ENCODE peak calls at places on chromosomes 1 and 21, in four cellular contexts. U, S, B and K are unnamed samples.

GRCh38 chr1:235075121-235075954 is 53.3 kb downstream of the TOMM20 start:
- DNase-seq in U (peak; percentile 92), S (peak; percentile 97), B (no peak), K (no peak)

GRCh38 chr1:230849451-230850194 is 18.7 kb downstream of the C1orf198 start:
- DNase-seq in U (peak; percentile 95), S (peak; percentile 21), B (no peak), K (no peak)

GRCh38 chr1:67040405-67040804 is 13.5 kb downstream of the SLC35D1 start:
- DNase-seq in U (no peak), S (no peak), B (no peak), K (no peak)

GRCh38 chr21:14236180-14236579 is 20.2 kb downstream of the RBM11 start:
- DNase-seq in U (no peak), S (no peak), B (no peak), K (no peak)

GRCh38 chr21:44086636-44087425 is 20.4 kb upstream of the PWP2 start:
- DNase-seq in U (no peak), S (no peak), B (no peak), K (no peak)

GRCh38 chr1:178921499-178921898 is 50.6 kb upstream of the ANGPTL1 start:
- DNase-seq in U (no peak), S (no peak), B (no peak), K (no peak)

GRCh38 chr1:203048555-203049051 is 22.3 kb downstream of the PPFIA4 start:
- DNase-seq in U (peak; percentile 33), S (no peak), B (peak; percentile 36), K (no peak)

GRCh38 chr1:160374701-160375443 is 8.0 kb downstream of the NHLH1 start:
- DNase-seq in U (no peak), S (no peak), B (no peak), K (no peak)

GRCh38 chr1:209641216-209642181 is 10.7 kb downstream of the LAMB3 start:
- DNase-seq in U (peak; percentile 27), S (no peak), B (no peak), K (no peak)

GRCh38 chr1:246506440-246506784 is 667 bp downstream of the SMYD3 start:
- DNase-seq in U (no peak), S (no peak), B (no peak), K (no peak)

GRCh38 chr1:116330342-116330652 is 42.7 kb upstream of the ATP1A1 start:
- DNase-seq in U (no peak), S (no peak), B (no peak), K (no peak)

GRCh38 chr1:159925713-159926066 is 383 bp upstream of the TAGLN2 start:
- DNase-seq in U (no peak), S (peak; percentile 94), B (no peak), K (no peak)

GRCh38 chr1:33072707-33073106 is 8.2 kb upstream of the AZIN2 start:
- DNase-seq in U (peak; percentile 67), S (no peak), B (no peak), K (no peak)

GRCh38 chr1:175865041-175865766 is 121.8 kb upstream of the TNR start:
- DNase-seq in U (no peak), S (no peak), B (no peak), K (no peak)

GRCh38 chr1:10211805-10212405 is 1.5 kb downstream of the KIF1B start:
- DNase-seq in U (no peak), S (peak; percentile 58), B (no peak), K (peak; percentile 9)

GRCh38 chr1:33320619-33321165 is at the start of gene A3GALT2:
- DNase-seq in U (no peak), S (no peak), B (no peak), K (no peak)

GRCh38 chr1:207669469-207670111 is 24.7 kb downstream of the CR1L start:
- DNase-seq in U (no peak), S (no peak), B (no peak), K (no peak)

GRCh38 chr1:115854005-115854404 is 13.1 kb upstream of the NHLH2 start:
- DNase-seq in U (no peak), S (no peak), B (no peak), K (no peak)

GRCh38 chr1:223887724-223888428 is 42.1 kb upstream of the TP53BP2 start:
- DNase-seq in U (peak; percentile 83), S (peak; percentile 100), B (no peak), K (no peak)

GRCh38 chr1:41021526-41022308 is at the start of gene SLFNL1:
- DNase-seq in U (peak; percentile 49), S (no peak), B (no peak), K (no peak)

GRCh38 chr1:4084446-4084845 is 184.4 kb upstream of the C1orf174 start:
- DNase-seq in U (no peak), S (no peak), B (no peak), K (no peak)

GRCh38 chr1:204871405-204872037 is 859 bp downstream of the NFASC start:
- DNase-seq in U (no peak), S (no peak), B (no peak), K (no peak)

GRCh38 chr1:29094954-29095353 is 28.7 kb downstream of the TMEM200B start:
- DNase-seq in U (no peak), S (peak; percentile 29), B (no peak), K (no peak)

DNA sequence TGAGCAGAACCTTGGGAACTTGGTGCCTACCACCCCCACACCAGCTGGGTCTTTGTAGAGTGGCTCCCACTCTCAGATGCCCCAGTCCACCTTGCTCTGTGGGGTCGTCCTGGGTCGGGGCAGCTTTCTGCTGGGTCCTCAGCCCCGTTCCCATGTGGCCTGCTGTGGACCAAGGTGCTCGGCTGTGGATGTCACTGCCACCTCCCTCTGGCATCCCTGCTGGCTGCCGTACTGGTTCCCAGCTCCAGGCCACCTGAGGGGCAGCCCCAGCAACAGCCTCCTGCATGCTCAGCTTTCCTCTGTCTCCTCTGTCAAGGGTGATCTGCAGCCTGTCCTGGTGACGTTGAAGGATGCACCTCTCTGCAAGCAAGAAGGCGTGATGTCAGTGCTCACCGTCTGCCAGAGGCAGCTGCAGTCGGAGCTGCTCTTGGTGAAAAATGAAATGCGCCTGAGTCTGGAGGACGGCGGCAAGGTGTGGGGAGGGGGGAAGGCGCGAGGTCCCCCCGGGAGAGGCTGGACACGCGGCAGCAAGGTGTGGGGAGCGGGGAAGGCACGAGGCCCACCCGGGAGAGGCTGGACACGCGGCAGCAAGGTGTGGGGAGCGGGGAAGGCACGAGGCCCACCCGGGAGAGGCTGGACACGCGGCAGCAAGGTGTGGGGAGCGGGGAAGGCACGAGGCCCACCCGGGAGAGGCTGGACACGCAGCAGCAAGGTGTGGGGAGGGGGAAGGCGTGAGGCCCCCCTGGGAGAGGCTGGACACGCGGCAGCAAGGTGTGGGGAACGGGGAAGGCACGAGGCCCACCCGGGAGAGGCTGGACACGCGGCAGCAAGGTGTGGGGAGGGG is 45.9 kb upstream of the DIP2A start:
- DNase-seq in U (no peak), S (no peak), B (no peak), K (no peak)
- TF ChIP-seq CTCF in U (no peak), S (no peak), B (no peak), K (no peak)

DNA sequence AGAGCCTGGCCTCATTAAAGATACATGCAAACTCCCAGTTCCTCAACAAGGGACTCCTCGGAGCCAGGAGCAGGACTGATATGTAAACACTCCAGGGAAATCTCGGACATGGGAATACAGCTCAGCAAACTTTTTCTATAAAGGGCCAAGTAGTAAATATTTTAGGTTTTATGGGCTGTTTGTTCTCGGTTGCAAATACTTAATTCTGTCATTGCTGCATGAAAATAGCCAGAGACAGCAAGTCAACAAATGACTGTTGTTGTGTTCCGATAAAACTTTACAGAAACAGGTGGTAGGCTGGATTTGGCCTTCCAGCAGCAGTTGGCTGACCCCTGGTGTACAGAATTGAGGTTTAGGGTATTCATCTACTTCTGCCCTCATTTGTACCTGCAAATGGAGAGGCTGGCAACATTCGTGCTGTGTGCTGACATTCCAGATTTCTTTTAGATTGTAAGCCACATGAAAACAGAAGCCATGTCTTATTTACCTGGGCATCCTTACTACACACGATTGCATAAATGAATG is 360.3 kb downstream of the NTNG1 start:
- DNase-seq in U (no peak), S (no peak), B (no peak), K (no peak)
- TF ChIP-seq CTCF in U (no peak), S (no peak), B (no peak), K (no peak)

DNA sequence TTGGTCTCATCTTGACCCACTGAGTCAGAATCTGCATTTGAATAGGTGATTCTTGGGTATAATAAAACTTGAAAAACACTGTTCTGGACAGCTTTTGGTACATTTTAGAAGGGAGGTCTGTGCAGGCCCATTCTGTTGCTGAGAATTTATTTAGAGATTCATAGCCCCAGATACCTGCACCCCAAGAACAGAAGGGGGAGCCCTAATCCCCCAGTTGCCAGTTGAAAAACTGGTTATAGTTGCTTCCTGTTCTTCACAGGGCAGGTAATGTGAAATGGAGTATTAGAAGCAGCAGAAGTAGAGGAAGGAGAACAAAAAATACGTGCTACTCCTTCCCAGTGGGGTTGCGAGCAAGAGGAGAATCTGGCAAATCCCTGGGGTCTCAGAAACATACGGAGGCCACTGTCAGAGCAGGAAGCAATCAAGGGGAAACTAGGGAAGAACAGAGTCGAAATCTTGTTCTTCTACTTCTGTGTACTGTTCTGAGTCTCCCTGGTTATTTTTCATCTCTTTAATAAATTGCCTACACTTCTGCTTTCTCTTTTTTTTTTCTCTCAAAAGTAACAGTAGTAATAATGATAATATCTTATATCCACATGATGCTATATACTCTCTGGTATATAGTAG is 4.6 kb upstream of the CLCA2 start:
- DNase-seq in U (peak; percentile 76), S (peak; percentile 65), B (no peak), K (no peak)
- TF ChIP-seq CTCF in U (peak; percentile 88), S (peak; percentile 75), B (peak; percentile 33), K (peak; percentile 46)

DNA sequence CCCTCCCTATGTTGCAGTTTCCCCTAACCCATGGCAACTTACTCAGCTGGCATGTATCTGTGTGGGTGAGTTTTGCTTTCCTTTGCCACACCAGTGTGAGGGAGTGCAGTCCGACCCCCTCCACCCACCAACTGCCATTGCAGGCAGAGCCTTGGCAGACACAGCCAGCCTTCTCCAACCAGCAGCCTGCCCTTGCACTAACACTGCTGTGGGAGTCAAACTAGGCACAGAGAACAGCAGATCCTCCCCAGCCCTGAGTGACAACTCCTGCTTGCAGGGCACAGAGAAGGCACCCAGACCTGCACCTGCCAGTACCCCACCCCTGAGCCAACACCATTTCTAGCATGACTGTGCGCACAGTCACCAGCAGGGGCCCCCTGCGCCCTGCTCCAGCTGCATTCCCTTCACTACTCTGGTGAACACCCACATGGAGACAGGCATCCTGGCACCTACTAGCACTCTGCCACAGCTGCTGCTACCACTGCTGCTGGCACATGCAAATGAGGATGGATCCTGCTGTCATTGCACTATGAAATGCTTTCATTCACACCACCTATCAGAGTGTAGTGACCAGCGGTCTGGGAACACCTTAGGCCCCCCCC is 98.4 kb downstream of the MAGI3 start:
- DNase-seq in U (peak; percentile 5), S (peak; percentile 4), B (no peak), K (no peak)
- TF ChIP-seq CTCF in U (no peak), S (peak; percentile 35), B (peak; percentile 8), K (no peak)

GRCh38 chr1:37098196-37098595 is 63.9 kb upstream of the GRIK3 start:
- DNase-seq in U (no peak), S (peak; percentile 8), B (no peak), K (no peak)

GRCh38 chr1:37094302-37094701 is 60.0 kb upstream of the GRIK3 start:
- DNase-seq in U (no peak), S (no peak), B (no peak), K (no peak)

GRCh38 chr1:37092937-37093336 is 58.6 kb upstream of the GRIK3 start:
- DNase-seq in U (no peak), S (no peak), B (no peak), K (no peak)

GRCh38 chr1:37100310-37100709 is 66.0 kb upstream of the GRIK3 start:
- DNase-seq in U (no peak), S (peak; percentile 24), B (no peak), K (no peak)

DNA sequence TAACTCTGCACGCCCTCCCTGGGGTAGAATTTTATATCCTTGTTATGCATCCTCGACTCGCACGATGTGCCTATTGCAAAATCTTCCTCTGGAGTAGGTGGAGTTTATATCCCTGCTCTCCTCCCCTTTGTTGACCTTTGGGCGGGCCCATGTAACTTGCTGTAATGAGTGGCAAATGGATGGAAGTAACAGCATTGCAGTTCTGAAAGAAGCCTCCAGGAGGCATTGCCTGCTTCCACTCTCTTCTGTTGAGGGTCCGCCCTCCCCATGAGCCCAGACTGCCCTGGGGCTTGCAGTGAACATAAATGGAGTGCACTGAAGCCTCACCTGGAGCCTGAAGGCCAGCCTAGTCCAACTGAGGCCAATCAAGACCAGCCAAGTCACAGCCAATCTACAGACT is 62.2 kb upstream of the GRIK3 start:
- DNase-seq in U (no peak), S (no peak), B (no peak), K (peak; percentile 7)
- TF ChIP-seq CTCF in U (no peak), S (no peak), B (peak; percentile 41), K (peak; percentile 50)